ENCODE peak calls at places on chromosome 16, in ten cellular contexts. Z is gastrocnemius medialis, S is kidney, T is heart right ventricle, U is pancreas, K is fibroblast of mammary gland, W is AG10803, E is lung, O is PC-3, B is choroid plexus epithelial cell. Q is an unnamed sample.

GRCh38 chr16:79823644-79824043 is 223.1 kb upstream of the MAF start:
- DNase-seq in T (no peak), B (no peak), Z (no peak), E (no peak), O (no peak), U (no peak), S (no peak), W (no peak), K (no peak), Q (no peak)

GRCh38 chr16:82241469-82242052 is 71.5 kb upstream of the MPHOSPH6 start:
- DNase-seq in B (no peak), S (no peak), K (no peak), O (no peak), W (no peak), T (no peak), Z (no peak), U (no peak), E (no peak), Q (no peak)

GRCh38 chr16:57645691-57646387 is 17.4 kb downstream of the ADGRG1 start:
- DNase-seq in S (no peak), E (no peak), W (peak; percentile 40), U (no peak), O (peak; percentile 62), Z (peak; percentile 19), B (no peak), K (peak; percentile 69), T (peak; percentile 70), Q (peak; percentile 69)

GRCh38 chr16:85651822-85652430 is 36.8 kb downstream of the GINS2 start:
- DNase-seq in O (peak; percentile 22), E (no peak), K (no peak), S (peak; percentile 85), W (peak; percentile 9), T (peak; percentile 15), U (no peak), B (peak; percentile 12), Z (no peak), Q (no peak)

GRCh38 chr16:30904114-30904780 is 7.8 kb downstream of the CTF1 start:
- DNase-seq in K (no peak), W (no peak), B (no peak), Z (no peak), O (no peak), S (no peak), T (no peak), E (no peak), U (no peak), Q (no peak)

GRCh38 chr16:30740364-30741251 is 7.6 kb upstream of the PHKG2 start:
- DNase-seq in K (peak; percentile 93), O (peak; percentile 95), W (peak; percentile 80), S (peak; percentile 96), Z (peak; percentile 89), U (peak; percentile 92), B (peak; percentile 86), T (peak; percentile 76), E (peak; percentile 93), Q (peak; percentile 76)

GRCh38 chr16:14579266-14579665 is 50.8 kb downstream of the PARN start:
- DNase-seq in E (no peak), Z (no peak), T (no peak), O (peak; percentile 39), B (no peak), W (no peak), S (no peak), U (no peak), K (no peak), Q (no peak)

GRCh38 chr16:9489823-9490467 is 398.5 kb downstream of the HAPSTR1 start:
- DNase-seq in U (peak; percentile 17), O (no peak), W (no peak), S (no peak), K (no peak), B (no peak), E (no peak), T (peak; percentile 56), Z (no peak), Q (no peak)

GRCh38 chr16:75387951-75388350 is 45.4 kb downstream of the CFDP1 start:
- DNase-seq in K (no peak), W (no peak), T (no peak), U (no peak), O (no peak), E (no peak), S (no peak), Z (no peak), B (no peak), Q (no peak)

GRCh38 chr16:75383141-75383540 is 50.2 kb downstream of the CFDP1 start:
- DNase-seq in K (no peak), T (no peak), W (no peak), O (no peak), Z (no peak), E (no peak), B (no peak), S (no peak), U (no peak), Q (no peak)

GRCh38 chr16:75382611-75383010 is 50.7 kb downstream of the CFDP1 start:
- DNase-seq in K (no peak), U (no peak), E (no peak), T (no peak), Z (no peak), B (no peak), S (no peak), O (no peak), W (no peak), Q (no peak)

GRCh38 chr16:75389096-75389692 is 44.1 kb downstream of the CFDP1 start:
- DNase-seq in T (no peak), O (no peak), U (no peak), E (no peak), W (no peak), S (no peak), K (no peak), B (no peak), Z (no peak), Q (no peak)

DNA sequence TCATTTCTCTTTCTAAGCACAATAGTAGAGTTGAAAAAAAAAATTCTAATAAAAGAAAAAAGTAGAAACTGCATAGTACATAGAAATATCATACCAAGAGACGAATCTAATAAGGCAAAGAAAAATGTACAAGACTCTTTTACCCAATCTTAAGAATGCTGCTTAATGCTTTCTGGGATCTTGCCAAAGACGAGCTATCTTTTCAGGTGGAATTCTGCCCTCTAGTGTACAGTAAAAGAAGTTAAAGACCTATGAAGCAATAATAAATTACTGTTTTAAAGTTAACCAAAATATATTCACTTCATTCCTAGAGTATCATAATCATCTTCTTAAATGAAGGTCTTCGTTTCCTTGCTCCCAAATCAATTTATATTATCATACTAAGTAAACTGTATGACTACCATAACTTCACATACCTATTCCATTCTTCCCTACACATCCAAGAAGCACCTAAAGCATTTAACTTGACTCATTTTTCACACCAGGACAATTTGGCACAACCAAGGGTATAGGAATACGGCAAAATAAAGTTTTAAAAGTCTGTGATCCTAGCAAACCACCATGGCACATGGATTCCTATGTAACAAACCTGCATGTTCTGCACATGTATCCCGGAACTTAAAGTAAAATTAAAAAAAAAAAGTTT is 47.7 kb downstream of the CFDP1 start:
- DNase-seq in S (no peak), E (no peak), W (peak; percentile 90), K (peak; percentile 91), Z (no peak), O (peak; percentile 73), U (no peak), B (peak; percentile 95), T (no peak), Q (peak; percentile 93)
- TF ChIP-seq CTCF in S (peak; percentile 70), E (peak; percentile 56), W (peak; percentile 60), K (peak; percentile 58), Z (peak; percentile 75), O (peak; percentile 71), U (peak; percentile 71), B (peak; percentile 58), T (peak; percentile 67), Q (peak; percentile 51)

DNA sequence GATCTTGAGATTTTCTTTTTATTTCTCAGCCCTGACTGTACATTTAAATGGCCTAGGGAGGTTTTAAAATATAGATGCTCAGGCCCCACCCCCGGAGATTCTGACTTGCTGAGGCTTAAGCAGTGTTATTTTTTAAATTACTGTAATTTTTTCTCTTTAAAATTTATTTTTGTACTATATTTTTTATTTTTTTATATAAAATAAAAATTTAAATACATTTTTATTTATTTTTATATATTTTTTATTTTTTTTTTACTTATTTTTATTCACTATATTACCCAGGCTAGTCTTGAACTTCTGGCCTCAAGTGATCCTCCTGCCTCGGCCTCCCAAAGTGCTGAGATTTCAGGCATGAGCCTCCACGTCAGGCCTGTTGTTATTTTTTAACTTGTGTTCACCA is 83.3 kb downstream of the KATNIP start:
- DNase-seq in S (no peak), O (no peak), U (no peak), Z (no peak), K (no peak), W (no peak), T (no peak), E (no peak), B (no peak), Q (no peak)
- H3K4me3 ChIP-seq in S (no peak overlapping the region), O (no peak overlapping the region), U (no peak overlapping the region), Z (no peak overlapping the region), K (no peak overlapping the region), W (no peak overlapping the region), T (no peak overlapping the region), E (no peak overlapping the region), B (no peak overlapping the region), Q (no peak overlapping the region)

GRCh38 chr16:1958715-1959268 is 546 bp upstream of the NDUFB10 start:
- DNase-seq in W (no peak), E (no peak), B (no peak), O (no peak), S (no peak), K (no peak), U (no peak), Z (no peak), T (no peak), Q (no peak)

GRCh38 chr16:1961651-1962067 is 2.3 kb downstream of the NDUFB10 start:
- DNase-seq in E (no peak), B (no peak), S (no peak), O (no peak), W (no peak), K (no peak), U (no peak), T (no peak), Z (no peak), Q (no peak)

GRCh38 chr16:1960665-1961630 is 1.6 kb downstream of the NDUFB10 start:
- DNase-seq in K (peak; percentile 65), B (peak; percentile 45), U (no peak), S (no peak), E (no peak), W (peak; percentile 28), T (no peak), O (peak; percentile 56), Z (no peak), Q (peak; percentile 32)

GRCh38 chr16:1964046-1964505 is 550 bp downstream of the RPS2 start:
- DNase-seq in U (no peak), W (peak; percentile 33), B (peak; percentile 41), O (no peak), Z (peak; percentile 53), S (peak; percentile 85), T (peak; percentile 60), K (no peak), E (no peak), Q (peak; percentile 43)

DNA sequence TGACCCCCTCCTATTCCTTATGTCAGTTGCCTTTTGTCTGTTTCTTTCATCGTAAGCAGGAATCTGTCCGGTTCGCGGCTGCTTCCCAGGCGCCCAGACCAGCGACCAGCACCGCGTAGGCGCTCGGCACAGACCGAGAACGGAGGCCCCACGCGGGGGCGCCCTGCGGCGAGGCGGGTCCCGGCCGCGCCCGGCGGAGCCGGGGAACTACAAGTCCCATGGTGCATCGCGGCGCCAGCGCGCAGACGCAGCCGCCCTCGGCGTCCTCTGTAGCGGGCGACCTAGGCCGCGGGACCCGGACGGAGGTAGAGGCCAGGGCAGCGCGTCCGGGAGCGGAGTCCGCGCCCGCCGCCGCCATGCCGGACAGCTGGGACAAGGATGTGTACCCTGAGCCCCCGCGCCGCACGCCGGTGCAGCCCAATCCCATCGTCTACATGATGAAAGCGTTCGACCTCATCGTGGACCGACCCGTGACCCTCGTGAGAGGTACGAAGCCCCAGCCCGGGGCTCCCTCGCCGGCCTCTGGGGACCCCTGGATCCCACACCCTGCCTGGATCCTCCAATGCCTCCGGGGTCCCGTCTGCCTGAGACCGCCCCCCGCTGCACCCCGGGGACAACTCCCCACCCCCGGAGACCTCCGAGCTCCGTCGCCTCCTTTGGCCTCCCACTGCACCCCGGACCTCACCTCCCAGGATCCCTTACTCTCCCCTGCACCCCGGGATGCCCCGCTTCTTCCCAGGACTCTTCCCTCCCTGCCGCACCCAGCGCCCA is at the start of gene NDUFB10:
- DNase-seq in Z (peak; percentile 91), K (peak; percentile 91), O (peak; percentile 88), W (peak; percentile 87), S (peak; percentile 97), E (peak; percentile 93), T (peak; percentile 97), U (peak; percentile 89), B (peak; percentile 90), Q (peak; percentile 92)
- TF ChIP-seq CTCF in Z (peak; percentile 60), K (no peak), O (peak; percentile 74), W (peak; percentile 44), S (peak; percentile 64), E (peak; percentile 59), T (peak; percentile 65), U (peak; percentile 56), B (peak; percentile 40), Q (peak; percentile 30)

GRCh38 chr16:28161626-28162025 is 50.1 kb downstream of the XPO6 start:
- DNase-seq in W (peak; percentile 22), K (no peak), Z (no peak), S (no peak), T (no peak), U (no peak), B (no peak), O (no peak), E (no peak), Q (peak; percentile 40)
- H3K4me3 ChIP-seq in W (no peak overlapping the region), K (no peak overlapping the region), Z (no peak overlapping the region), S (no peak overlapping the region), T (no peak overlapping the region), U (no peak overlapping the region), B (no peak overlapping the region), O (no peak overlapping the region), E (no peak overlapping the region), Q (no peak overlapping the region)

Q was measured in fibroblast of pulmonary artery.